ENCODE peak calls at places on chromosome 13, in four cellular contexts. T is breast epithelium, D is suprapubic skin, P is PC-3. S is an unnamed sample.

GRCh38 chr13:43432948-43433347 is 353.8 kb downstream of the ENOX1 start:
- DNase-seq in T (no peak), D (no peak), P (no peak), S (no peak)

GRCh38 chr13:52707375-52707774 is 32.2 kb downstream of the CNMD start:
- DNase-seq in T (no peak), D (no peak), P (no peak), S (no peak)

GRCh38 chr13:33188093-33188882 is 97.3 kb downstream of the STARD13 start:
- DNase-seq in T (no peak), D (no peak), P (peak; percentile 20), S (no peak)

GRCh38 chr13:28451482-28452217 is 43.3 kb downstream of the FLT1 start:
- DNase-seq in T (no peak), D (no peak), P (no peak), S (peak; percentile 36)

GRCh38 chr13:45086484-45086883 is 33.8 kb upstream of the GTF2F2 start:
- DNase-seq in T (no peak), D (no peak), P (peak; percentile 69), S (no peak)

GRCh38 chr13:76813874-76814273 is 72.3 kb downstream of the KCTD12 start:
- DNase-seq in T (no peak), D (no peak), P (no peak), S (no peak)

GRCh38 chr13:24911135-24911524 is 147.2 kb downstream of the RNF17 start:
- DNase-seq in T (no peak), D (no peak), P (peak; percentile 91), S (peak; percentile 53)

GRCh38 chr13:59391696-59392095 is 772.0 kb downstream of the DIAPH3 start:
- DNase-seq in T (no peak), D (no peak), P (peak; percentile 62), S (peak; percentile 92)

GRCh38 chr13:109715902-109716301 is 70.5 kb downstream of the IRS2 start:
- DNase-seq in T (no peak), D (no peak), P (peak; percentile 13), S (peak; percentile 39)

GRCh38 chr13:112451512-112452379 is 75.6 kb downstream of the SPACA7 start:
- DNase-seq in T (no peak), D (no peak), P (no peak), S (no peak)

GRCh38 chr13:109869312-109870237 is 83.2 kb upstream of the IRS2 start:
- DNase-seq in T (peak; percentile 84), D (peak; percentile 69), P (no peak), S (no peak)

GRCh38 chr13:75202981-75203380 is 279.0 kb downstream of the TBC1D4 start:
- DNase-seq in T (no peak), D (no peak), P (no peak), S (no peak)

GRCh38 chr13:76820759-76821158 is 65.4 kb downstream of the KCTD12 start:
- DNase-seq in T (no peak), D (peak; percentile 77), P (no peak), S (peak; percentile 36)

GRCh38 chr13:40692946-40693345 is 26.5 kb upstream of the FOXO1 start:
- DNase-seq in T (no peak), D (no peak), P (peak; percentile 18), S (no peak)

GRCh38 chr13:63517376-63517775 is 2101.7 kb upstream of the PCDH20 start:
- DNase-seq in T (no peak), D (no peak), P (no peak), S (peak; percentile 53)

GRCh38 chr13:34748561-34748960 is 193.5 kb upstream of the NBEA start:
- DNase-seq in T (no peak), D (no peak), P (no peak), S (no peak)

GRCh38 chr13:76533251-76533650 is 353.0 kb downstream of the KCTD12 start:
- DNase-seq in T (no peak), D (no peak), P (peak; percentile 5), S (no peak)

GRCh38 chr13:112113851-112114250 is 46.9 kb downstream of the SOX1 start:
- DNase-seq in T (no peak), D (no peak), P (no peak), S (no peak)

GRCh38 chr13:80363890-80364503 is 23.1 kb upstream of the SPRY2 start:
- DNase-seq in T (no peak), D (no peak), P (peak; percentile 49), S (peak; percentile 78)

GRCh38 chr13:40568672-40569350 is 97.6 kb downstream of the FOXO1 start:
- DNase-seq in T (no peak), D (no peak), P (no peak), S (no peak)

GRCh38 chr13:109760372-109760771 is 26.0 kb downstream of the IRS2 start:
- DNase-seq in T (no peak), D (no peak), P (no peak), S (no peak)

GRCh38 chr13:110807546-110807945 is 94.0 kb downstream of the ING1 start:
- DNase-seq in T (no peak), D (no peak), P (no peak), S (no peak)

GRCh38 chr13:97810152-97810551 is 143.3 kb upstream of the IPO5 start:
- DNase-seq in T (no peak), D (no peak), P (peak; percentile 49), S (peak; percentile 69)

GRCh38 chr13:40519637-40520036 is 146.8 kb downstream of the FOXO1 start:
- DNase-seq in T (no peak), D (no peak), P (no peak), S (no peak)

GRCh38 chr13:90416938-90417337 is 930.5 kb upstream of the MIR17HG start:
- DNase-seq in T (no peak), D (no peak), P (no peak), S (no peak)

GRCh38 chr13:22789027-22789593 is 391.7 kb upstream of the SGCG start:
- DNase-seq in T (no peak), D (no peak), P (no peak), S (no peak)

GRCh38 chr13:49938274-49938673 is 2.1 kb upstream of the SPRYD7 start:
- DNase-seq in T (no peak), D (no peak), P (no peak), S (no peak)

GRCh38 chr13:38693641-38694040 is 6.8 kb downstream of the FREM2 start:
- DNase-seq in T (no peak), D (no peak), P (no peak), S (no peak)

GRCh38 chr13:102317593-102317992 is 84.3 kb downstream of the FGF14 start:
- DNase-seq in T (no peak), D (peak; percentile 63), P (no peak), S (no peak)

GRCh38 chr13:112943309-112944125 is 25.5 kb upstream of the MCF2L start:
- DNase-seq in T (no peak), D (no peak), P (peak; percentile 28), S (peak; percentile 59)

GRCh38 chr13:106104281-106104901 is 431.1 kb downstream of the EFNB2 start:
- DNase-seq in T (no peak), D (no peak), P (peak; percentile 91), S (peak; percentile 71)

GRCh38 chr13:49828452-49828851 is 36.0 kb upstream of the KPNA3 start:
- DNase-seq in T (no peak), D (no peak), P (peak; percentile 17), S (no peak)

DNA sequence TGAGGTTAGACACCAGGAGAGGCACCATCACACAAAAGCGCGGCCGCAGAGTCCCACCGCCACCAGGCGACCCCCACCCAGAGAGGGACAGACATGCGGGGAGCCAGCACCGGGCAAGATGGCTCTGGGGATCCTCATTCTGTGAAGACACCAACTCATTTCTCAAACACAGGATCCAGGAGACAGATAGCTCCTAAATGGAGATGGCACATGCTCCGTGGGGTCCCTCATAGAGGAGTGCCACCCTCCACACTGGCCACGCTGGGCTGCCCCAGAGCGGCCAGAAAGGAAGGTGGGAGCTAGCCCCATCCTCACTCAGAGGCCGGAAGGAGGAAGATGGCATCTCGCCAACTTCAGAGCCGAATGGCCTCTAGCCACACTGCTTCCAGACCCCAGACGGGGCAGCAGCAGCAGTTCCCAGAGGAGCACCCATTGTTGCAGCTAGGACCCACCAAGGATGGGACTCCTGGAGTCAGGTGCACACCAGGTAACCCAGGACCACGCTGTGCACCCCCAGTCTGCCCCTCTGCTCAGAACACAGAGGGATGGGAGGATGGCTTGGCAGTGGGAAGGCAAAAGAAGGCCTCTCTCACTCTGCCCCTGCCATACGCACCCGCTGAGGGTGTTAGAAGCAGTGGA is 78.6 kb downstream of the ZIC5 start:
- DNase-seq in T (no peak), D (no peak), P (no peak), S (no peak)
- H3K4me1 ChIP-seq in T (peaks cover 7% of the 10 kb centered on the region), D (peaks cover 17% of the 10 kb centered on the region), P (no peaks in the 10 kb centered on the region), S (peaks cover 3% of the 10 kb centered on the region)

GRCh38 chr13:30157616-30157993 is 149.7 kb downstream of the KATNAL1 start:
- DNase-seq in T (no peak), D (no peak), P (no peak), S (no peak)

GRCh38 chr13:30158774-30159445 is 148.4 kb downstream of the KATNAL1 start:
- DNase-seq in T (no peak), D (no peak), P (peak; percentile 35), S (peak; percentile 31)

GRCh38 chr13:30156270-30156669 is 151.1 kb downstream of the KATNAL1 start:
- DNase-seq in T (no peak), D (no peak), P (peak; percentile 37), S (no peak)

GRCh38 chr13:30154931-30155330 is 152.4 kb downstream of the KATNAL1 start:
- DNase-seq in T (no peak), D (no peak), P (no peak), S (no peak)

GRCh38 chr13:30156826-30157615 is 150.3 kb downstream of the KATNAL1 start:
- DNase-seq in T (no peak), D (no peak), P (no peak), S (no peak)
- H3K4me1 ChIP-seq in T (no peaks in the 10 kb centered on the region), D (no peaks in the 10 kb centered on the region), P (peaks cover 12% of the 10 kb centered on the region), S (peaks cover 14% of the 10 kb centered on the region)

GRCh38 chr13:21047591-21048282 is 13.6 kb downstream of the LATS2 start:
- DNase-seq in T (no peak), D (no peak), P (no peak), S (no peak)

GRCh38 chr13:21045101-21045500 is 16.3 kb downstream of the LATS2 start:
- DNase-seq in T (no peak), D (no peak), P (no peak), S (no peak)

GRCh38 chr13:21048901-21049655 is 12.3 kb downstream of the LATS2 start:
- DNase-seq in T (no peak), D (no peak), P (no peak), S (no peak)

GRCh38 chr13:21046203-21046602 is 15.2 kb downstream of the LATS2 start:
- DNase-seq in T (no peak), D (no peak), P (no peak), S (no peak)

DNA sequence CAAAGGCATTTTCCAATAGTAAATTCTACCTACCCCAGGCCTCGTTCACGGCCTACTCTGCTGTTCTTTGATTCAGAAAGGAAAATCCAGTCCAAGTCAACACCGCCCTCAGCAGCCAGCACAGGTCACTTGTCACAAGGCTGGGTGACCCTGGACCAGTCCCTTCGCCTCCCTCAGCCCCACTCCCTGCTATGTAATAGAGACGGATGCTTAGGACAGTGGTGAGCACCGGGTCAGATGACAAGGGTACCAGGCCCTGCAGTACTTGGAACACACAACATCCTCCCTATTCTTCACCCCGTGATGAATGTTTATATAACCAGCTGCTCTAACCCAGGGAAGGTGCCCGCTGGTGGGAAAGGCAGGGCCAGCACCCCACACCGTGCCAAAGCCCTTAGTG is 14.3 kb downstream of the LATS2 start:
- DNase-seq in T (no peak), D (no peak), P (no peak), S (no peak)
- H3K4me1 ChIP-seq in T (peaks cover 3% of the 10 kb centered on the region), D (peaks cover 14% of the 10 kb centered on the region), P (no peaks in the 10 kb centered on the region), S (peaks cover 58% of the 10 kb centered on the region)

DNA sequence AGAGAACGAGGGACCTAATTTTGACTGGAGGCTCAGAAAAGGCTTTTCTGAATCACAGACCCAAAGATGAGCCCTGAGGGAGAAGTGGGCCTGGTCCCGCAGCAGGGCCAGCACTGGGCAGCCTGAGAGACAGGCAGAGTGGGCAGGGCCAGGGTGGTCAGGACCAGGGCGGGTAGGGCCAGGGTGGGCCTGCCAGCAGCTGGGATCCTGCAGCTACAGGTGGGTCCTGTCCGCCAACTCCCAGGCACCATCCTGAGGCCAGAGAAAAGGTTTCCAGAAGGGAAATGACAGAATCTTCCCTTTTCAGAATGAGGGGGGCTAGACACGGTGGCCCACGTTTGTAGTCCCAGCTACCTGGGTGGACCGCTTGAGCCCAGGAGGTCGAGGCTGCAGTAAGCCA is 23.7 kb downstream of the LATS2 start:
- DNase-seq in T (no peak), D (no peak), P (no peak), S (no peak)
- H3K4me1 ChIP-seq in T (peaks cover 11% of the 10 kb centered on the region), D (peaks cover 38% of the 10 kb centered on the region), P (peaks cover 28% of the 10 kb centered on the region), S (peaks cover 44% of the 10 kb centered on the region)